ENCODE peak calls at places on chromosomes 12 and 14, in nine cellular contexts. T is aorta, E is upper lobe of right lung, S is right cardiac atrium, V is mammary epithelial cell, H is PC-3, Q is uterus, J is transverse colon, X is fibroblast of lung. C is an unnamed sample.

GRCh38 chr14:49895480-49895879 is 2.6 kb downstream of the ARF6 start:
- DNase-seq in J (no peak), E (no peak), T (no peak), V (peak; percentile 39), S (no peak), Q (no peak), H (peak; percentile 47), X (no peak), C (no peak)

GRCh38 chr12:50326636-50327284 is 43.4 kb upstream of the LIMA1 start:
- DNase-seq in X (peak; percentile 64), V (peak; percentile 44), S (no peak), H (peak; percentile 88), T (no peak), Q (no peak), E (peak; percentile 69), J (peak; percentile 50), C (peak; percentile 53)

GRCh38 chr12:106919910-106920544 is 35.7 kb upstream of the TMEM263 start:
- DNase-seq in V (no peak), T (no peak), H (peak; percentile 78), E (no peak), X (peak; percentile 31), J (no peak), Q (no peak), S (no peak), C (peak; percentile 25)

GRCh38 chr12:123223241-123223668 is 9.7 kb downstream of the MPHOSPH9 start:
- DNase-seq in V (no peak), J (peak; percentile 23), E (no peak), S (no peak), T (no peak), Q (no peak), H (no peak), X (no peak), C (no peak)

GRCh38 chr14:53539489-53540126 is 386.5 kb upstream of the DDHD1 start:
- DNase-seq in Q (peak; percentile 67), H (peak; percentile 92), X (peak; percentile 68), J (peak; percentile 78), V (peak; percentile 55), E (peak; percentile 75), S (peak; percentile 73), T (peak; percentile 79), C (peak; percentile 66)

GRCh38 chr12:95151821-95152220 is 65.4 kb downstream of the FGD6 start:
- DNase-seq in J (no peak), S (no peak), Q (no peak), V (peak; percentile 75), T (no peak), E (no peak), X (no peak), H (no peak), C (no peak)

GRCh38 chr12:120314220-120314619 is 12.1 kb downstream of the SIRT4 start:
- DNase-seq in X (no peak), H (peak; percentile 40), S (no peak), Q (no peak), T (peak; percentile 9), V (no peak), J (no peak), E (no peak), C (no peak)

GRCh38 chr12:96303656-96304055 is 96.6 kb downstream of the CDK17 start:
- DNase-seq in H (no peak), E (no peak), Q (no peak), S (no peak), X (no peak), V (no peak), J (no peak), T (no peak), C (peak; percentile 53)

GRCh38 chr12:56886319-56886718 is 47.9 kb downstream of the SDR9C7 start:
- DNase-seq in E (no peak), Q (no peak), J (no peak), S (no peak), V (no peak), H (no peak), X (no peak), T (no peak), C (no peak)

GRCh38 chr12:12723681-12724420 is 6.7 kb downstream of the CDKN1B start:
- DNase-seq in Q (peak; percentile 54), T (peak; percentile 72), E (peak; percentile 76), J (peak; percentile 54), X (peak; percentile 39), H (peak; percentile 23), S (peak; percentile 45), V (peak; percentile 45), C (peak; percentile 66)

GRCh38 chr12:39619316-39619659 is 315 bp downstream of the ABCD2 start:
- DNase-seq in V (no peak), S (no peak), X (no peak), T (no peak), H (no peak), J (peak; percentile 15), Q (no peak), E (no peak), C (no peak)

GRCh38 chr12:41013921-41014642 is 174.0 kb upstream of the PDZRN4 start:
- DNase-seq in X (peak; percentile 68), J (no peak), E (no peak), V (peak; percentile 40), S (no peak), T (no peak), H (no peak), Q (no peak), C (peak; percentile 72)

GRCh38 chr12:83793616-83794015 is 1106.9 kb downstream of the TMTC2 start:
- DNase-seq in V (peak; percentile 1), Q (no peak), S (no peak), H (no peak), T (no peak), E (no peak), X (no peak), J (no peak), C (no peak)

GRCh38 chr14:63727231-63727735 is 582 bp downstream of the SGPP1 start:
- DNase-seq in Q (peak; percentile 29), V (peak; percentile 42), J (peak; percentile 33), X (peak; percentile 55), T (peak; percentile 64), S (peak; percentile 42), E (peak; percentile 77), H (peak; percentile 15), C (peak; percentile 41)

GRCh38 chr12:127389923-127390322 is 877.0 kb upstream of the TMEM132C start:
- DNase-seq in S (no peak), V (peak; percentile 77), J (no peak), Q (no peak), E (no peak), H (peak; percentile 94), X (peak; percentile 90), T (no peak), C (peak; percentile 63)

GRCh38 chr14:54333511-54333910 is 63.3 kb upstream of the CDKN3 start:
- DNase-seq in H (peak; percentile 50), S (no peak), V (no peak), T (no peak), E (no peak), J (no peak), X (no peak), Q (no peak), C (no peak)

GRCh38 chr12:116454950-116455447 is 104.2 kb upstream of the MAP1LC3B2 start:
- DNase-seq in V (peak; percentile 97), E (no peak), S (no peak), T (no peak), X (peak; percentile 94), H (peak; percentile 99), J (no peak), Q (no peak), C (peak; percentile 91)
- H3K27ac ChIP-seq in V (peak overlapping the region; percentile 99), E (peak overlapping the region; percentile 80), S (peak overlapping the region; percentile 88), T (peak overlapping the region; percentile 90), X (peak overlapping the region; percentile 97), H (peak overlapping the region; percentile 98), J (peak overlapping the region; percentile 84), Q (peak overlapping the region; percentile 94), C (peak overlapping the region; percentile 97)

GRCh38 chr14:69262516-69262915 is 2.6 kb downstream of the GALNT16 start:
- DNase-seq in Q (no peak), S (no peak), J (no peak), H (no peak), X (no peak), T (no peak), V (no peak), E (no peak), C (no peak)

GRCh38 chr14:69263364-69263763 is 3.4 kb downstream of the GALNT16 start:
- DNase-seq in X (peak; percentile 92), J (peak; percentile 18), Q (peak; percentile 77), S (peak; percentile 85), T (peak; percentile 86), E (no peak), H (peak; percentile 60), V (peak; percentile 44), C (no peak)

GRCh38 chr14:69260246-69260978 is 454 bp downstream of the GALNT16 start:
- DNase-seq in V (peak; percentile 13), S (peak; percentile 36), J (no peak), H (no peak), Q (no peak), T (no peak), X (peak; percentile 32), E (no peak), C (no peak)

GRCh38 chr14:69260979-69261605 is 1.1 kb downstream of the GALNT16 start:
- DNase-seq in X (no peak), T (no peak), S (peak; percentile 40), Q (no peak), V (no peak), J (peak; percentile 39), H (peak; percentile 37), E (no peak), C (no peak)

GRCh38 chr14:69261761-69262331 is 1.9 kb downstream of the GALNT16 start:
- DNase-seq in E (no peak), V (no peak), H (no peak), X (no peak), S (peak; percentile 45), T (no peak), J (no peak), Q (no peak), C (no peak)
- H3K27me3 ChIP-seq in E (peaks cover 40% of the 10 kb centered on the region), V (peaks cover 33% of the 10 kb centered on the region), H (peaks cover 55% of the 10 kb centered on the region), X (peaks cover 4% of the 10 kb centered on the region), S (no peaks in the 10 kb centered on the region), T (no peaks in the 10 kb centered on the region), J (peaks cover 73% of the 10 kb centered on the region), Q (peaks cover 5% of the 10 kb centered on the region), C (peaks cover 46% of the 10 kb centered on the region)

GRCh38 chr14:100071545-100071944 is 6.3 kb downstream of the EVL start:
- DNase-seq in Q (no peak), H (no peak), S (no peak), J (no peak), T (no peak), V (no peak), X (no peak), E (no peak), C (no peak)
- H3K4me1 ChIP-seq in Q (no peaks in the 10 kb centered on the region), H (peaks cover 36% of the 10 kb centered on the region), S (peaks cover 13% of the 10 kb centered on the region), J (no peaks in the 10 kb centered on the region), T (no peaks in the 10 kb centered on the region), V (peaks cover 29% of the 10 kb centered on the region), X (peaks cover 5% of the 10 kb centered on the region), E (peaks cover 48% of the 10 kb centered on the region), C (no peaks in the 10 kb centered on the region)

DNA sequence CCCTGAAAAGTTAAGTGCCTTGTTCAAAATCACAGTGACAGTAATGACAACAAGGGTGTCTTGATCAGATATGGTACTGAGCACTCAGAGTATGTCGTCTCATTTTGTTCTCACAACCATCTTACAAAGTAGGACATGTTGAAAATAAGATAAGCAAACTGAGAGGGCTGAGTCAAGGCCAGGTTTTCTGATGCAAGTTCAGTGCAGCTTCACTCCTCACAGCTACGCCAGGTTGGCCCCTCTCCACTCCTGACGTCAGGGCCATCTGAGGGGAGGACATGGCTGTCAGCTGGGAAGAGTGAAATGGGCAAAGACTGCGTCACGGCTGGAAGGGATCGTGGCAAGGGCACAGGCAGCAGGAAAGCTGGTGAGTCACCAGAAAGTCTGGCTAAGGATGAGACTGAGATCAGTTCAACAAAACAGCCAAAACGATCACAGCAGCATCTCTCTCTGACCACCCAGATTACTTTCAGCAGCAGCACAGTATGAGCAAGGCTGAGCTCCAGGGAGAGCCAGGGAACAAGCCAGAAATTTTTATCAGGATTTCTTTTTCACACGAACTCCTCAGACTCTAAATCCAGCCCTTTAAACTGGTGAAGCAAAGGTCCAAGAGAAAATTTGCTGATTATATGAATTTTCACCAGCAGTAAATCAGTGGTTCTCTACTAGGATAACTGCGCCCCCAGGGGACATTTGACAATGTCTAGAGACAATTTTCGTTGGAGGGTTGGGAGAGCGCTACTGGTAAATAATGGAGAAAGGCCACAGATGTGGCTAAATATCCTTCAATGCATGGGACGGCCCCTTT is 297.9 kb upstream of the AMIGO2 start:
- DNase-seq in X (peak; percentile 99), J (peak; percentile 86), S (peak; percentile 99), Q (peak; percentile 99), H (peak; percentile 78), E (peak; percentile 76), V (peak; percentile 95), T (peak; percentile 98), C (peak; percentile 78)
- H3K27ac ChIP-seq in X (peak overlapping the region; percentile 72), J (peak overlapping the region; percentile 81), S (peak overlapping the region; percentile 22), Q (peak overlapping the region; percentile 83), H (peak overlapping the region; percentile 42), E (peak overlapping the region; percentile 42), V (no peak overlapping the region), T (peak overlapping the region; percentile 37), C (peak overlapping the region; percentile 33)

C was measured in SJSA1.